ENCODE peak calls at places on chromosomes 7 and 10, in five cellular contexts. I, P, Z, E and L are unnamed samples.

GRCh38 chr10:102501201-102502028 is 1.1 kb downstream of the ACTR1A start:
- DNase-seq in I (no peak), P (no peak), Z (peak; percentile 20), E (no peak), L (no peak)

GRCh38 chr7:16739863-16740622 is 13.5 kb upstream of the TSPAN13 start:
- DNase-seq in I (peak; percentile 72), P (no peak), Z (no peak), E (no peak), L (no peak)

GRCh38 chr7:157897686-157898085 is 560.9 kb downstream of the DNAJB6 start:
- DNase-seq in I (no peak), P (no peak), Z (no peak), E (no peak), L (no peak)

GRCh38 chr10:71848325-71849277 is 2.5 kb downstream of the PSAP start:
- DNase-seq in I (no peak), P (no peak), Z (peak; percentile 55), E (no peak), L (no peak)

GRCh38 chr7:100623951-100624824 is 11.8 kb downstream of the MOSPD3 start:
- DNase-seq in I (no peak), P (no peak), Z (no peak), E (no peak), L (no peak)

GRCh38 chr10:44988957-44989620 is 10.5 kb upstream of the DEPP1 start:
- DNase-seq in I (no peak), P (no peak), Z (no peak), E (no peak), L (no peak)

GRCh38 chr7:131653418-131654248 is 97.2 kb upstream of the PODXL start:
- DNase-seq in I (no peak), P (no peak), Z (no peak), E (no peak), L (no peak)

GRCh38 chr7:87566311-87566710 is 34.4 kb downstream of the ABCB1 start:
- DNase-seq in I (no peak), P (no peak), Z (no peak), E (no peak), L (no peak)

GRCh38 chr7:129208667-129209066 is 16.2 kb upstream of the AHCYL2 start:
- DNase-seq in I (peak; percentile 16), P (no peak), Z (no peak), E (no peak), L (no peak)

GRCh38 chr7:132609906-132610520 is 33.7 kb upstream of the PLXNA4 start:
- DNase-seq in I (no peak), P (no peak), Z (no peak), E (no peak), L (no peak)

GRCh38 chr10:67779455-67780205 is 58.4 kb downstream of the DNAJC12 start:
- DNase-seq in I (peak; percentile 74), P (no peak), Z (peak; percentile 73), E (no peak), L (peak; percentile 54)

GRCh38 chr10:119103687-119104652 is at the start of gene DENND10:
- DNase-seq in I (peak; percentile 98), P (no peak), Z (no peak), E (peak; percentile 47), L (peak; percentile 84)
- TF ChIP-seq ATF2 in I (no peak), P (no peak), Z (no peak), E (no peak), L (no peak)

GRCh38 chr7:148481147-148481526 is 109.4 kb upstream of the C7orf33 start:
- DNase-seq in I (no peak), P (no peak), Z (no peak), E (no peak), L (no peak)
- TF ChIP-seq SP1 in I (no peak), P (no peak), Z (no peak), E (no peak), L (no peak)

DNA sequence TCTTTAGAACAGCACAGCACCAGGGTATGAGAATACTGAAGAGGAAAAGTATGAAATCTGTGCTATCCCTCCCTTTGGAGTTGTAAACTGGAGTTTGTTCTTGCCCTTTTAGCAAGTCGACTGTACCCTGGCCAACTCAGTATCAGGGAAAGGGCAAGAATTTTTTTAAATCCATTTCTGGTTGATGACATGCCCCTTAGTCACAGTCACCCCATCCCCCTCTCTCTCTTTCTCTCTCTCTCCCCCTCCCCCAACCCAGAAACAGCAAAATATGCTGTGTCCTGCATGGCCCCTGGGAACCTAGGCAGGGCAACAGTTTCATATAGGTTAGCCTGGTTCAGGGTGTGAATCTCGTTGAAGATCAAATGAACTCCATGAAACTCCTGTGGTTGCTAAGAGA is 177.7 kb upstream of the ADO start:
- DNase-seq in I (no peak), P (no peak), Z (no peak), E (no peak), L (no peak)
- TF ChIP-seq ATF3 in I (no peak), P (no peak), Z (no peak), E (no peak), L (no peak)

GRCh38 chr10:125156739-125157472 is 3.5 kb downstream of the CTBP2 start:
- DNase-seq in I (no peak), P (no peak), Z (no peak), E (no peak), L (no peak)
- TF ChIP-seq ATF2 in I (no peak), P (no peak), Z (no peak), E (no peak), L (no peak)

GRCh38 chr10:79394631-79395030 is 47.4 kb downstream of the PPIF start:
- DNase-seq in I (no peak), P (no peak), Z (no peak), E (no peak), L (no peak)

GRCh38 chr10:79398642-79399041 is 46.8 kb downstream of the ZCCHC24 start:
- DNase-seq in I (no peak), P (no peak), Z (no peak), E (no peak), L (no peak)

GRCh38 chr10:79397575-79398303 is 47.7 kb downstream of the ZCCHC24 start:
- DNase-seq in I (no peak), P (no peak), Z (no peak), E (no peak), L (no peak)

GRCh38 chr10:79397051-79397450 is 48.4 kb downstream of the ZCCHC24 start:
- DNase-seq in I (no peak), P (no peak), Z (no peak), E (no peak), L (no peak)

GRCh38 chr10:79396587-79396986 is 48.8 kb downstream of the ZCCHC24 start:
- DNase-seq in I (no peak), P (no peak), Z (no peak), E (no peak), L (no peak)
- TF ChIP-seq SP1 in I (no peak), P (no peak), Z (no peak), E (no peak), L (no peak)